ENCODE peak calls at places on chromosomes 12 and 14, in nine cellular contexts. Y is brain microvascular endothelial cell, A is endothelial cell of umbilical vein, U is psoas muscle, P is astrocyte, N is left ventricle myocardium inferior, J is right lobe of liver, H is lower leg skin, L is astrocyte of the cerebellum. O is an unnamed sample.

GRCh38 chr14:102255401-102256190 is 49.4 kb downstream of the MOK start:
- DNase-seq in Y (no peak), A (no peak), U (no peak), P (peak; percentile 74), N (peak; percentile 31), J (no peak), H (no peak), L (no peak), O (no peak)

GRCh38 chr14:25026476-25027137 is 23.3 kb downstream of the STXBP6 start:
- DNase-seq in Y (no peak), A (no peak), U (no peak), P (no peak), N (no peak), J (no peak), H (no peak), L (no peak), O (no peak)

GRCh38 chr14:99603471-99603933 is 505 bp downstream of the CCDC85C start:
- DNase-seq in Y (no peak), A (peak; percentile 57), U (peak; percentile 38), P (peak; percentile 41), N (no peak), J (no peak), H (no peak), L (no peak), O (no peak)

GRCh38 chr12:95218852-95219171 is 1.2 kb downstream of the VEZT start:
- DNase-seq in Y (no peak), A (no peak), U (no peak), P (no peak), N (no peak), J (no peak), H (no peak), L (no peak), O (no peak)

GRCh38 chr14:32028599-32028998 is 48.5 kb upstream of the ARHGAP5 start:
- DNase-seq in Y (no peak), A (no peak), U (no peak), P (no peak), N (no peak), J (no peak), H (no peak), L (no peak), O (peak; percentile 81)

GRCh38 chr12:108787539-108787938 is 56.2 kb upstream of the CORO1C start:
- DNase-seq in Y (no peak), A (no peak), U (no peak), P (no peak), N (no peak), J (no peak), H (no peak), L (no peak), O (no peak)

GRCh38 chr12:53510181-53510812 is 3.0 kb upstream of the NPFF start:
- DNase-seq in Y (no peak), A (no peak), U (no peak), P (no peak), N (no peak), J (no peak), H (no peak), L (no peak), O (no peak)

GRCh38 chr12:55847603-55848329 is 5.0 kb upstream of the MMP19 start:
- DNase-seq in Y (peak; percentile 100), A (peak; percentile 94), U (peak; percentile 90), P (peak; percentile 99), N (peak; percentile 89), J (peak; percentile 72), H (peak; percentile 93), L (peak; percentile 96), O (peak; percentile 78)

GRCh38 chr14:94014375-94014774 is 11.8 kb upstream of the OTUB2 start:
- DNase-seq in Y (no peak), A (no peak), U (no peak), P (no peak), N (no peak), J (no peak), H (no peak), L (no peak), O (no peak)

GRCh38 chr14:101198398-101199027 is 295.0 kb upstream of the RTL1 start:
- DNase-seq in Y (no peak), A (no peak), U (no peak), P (no peak), N (no peak), J (peak; percentile 37), H (no peak), L (no peak), O (no peak)

GRCh38 chr14:41606249-41607118 is at the start of gene LRFN5:
- DNase-seq in Y (no peak), A (no peak), U (peak; percentile 36), P (peak; percentile 40), N (peak; percentile 43), J (no peak), H (peak; percentile 19), L (no peak), O (no peak)

GRCh38 chr12:7282844-7283243 is 21.0 kb upstream of the ACSM4 start:
- DNase-seq in Y (no peak), A (no peak), U (no peak), P (no peak), N (no peak), J (no peak), H (no peak), L (no peak), O (no peak)
- H3K4me3 ChIP-seq in Y (no peak overlapping the region), A (no peak overlapping the region), U (no peak overlapping the region), P (no peak overlapping the region), N (no peak overlapping the region), J (no peak overlapping the region), H (no peak overlapping the region), L (no peak overlapping the region), O (no peak overlapping the region)

GRCh38 chr12:105425263-105426174 is 95.0 kb downstream of the C12orf75 start:
- DNase-seq in Y (no peak), A (no peak), U (no peak), P (no peak), N (no peak), J (peak; percentile 46), H (no peak), L (no peak), O (no peak)

GRCh38 chr12:105427883-105428282 is 97.4 kb downstream of the C12orf75 start:
- DNase-seq in Y (peak; percentile 63), A (peak; percentile 76), U (no peak), P (peak; percentile 34), N (no peak), J (no peak), H (no peak), L (no peak), O (no peak)

GRCh38 chr12:105431537-105431936 is 101.0 kb downstream of the C12orf75 start:
- DNase-seq in Y (no peak), A (no peak), U (no peak), P (no peak), N (no peak), J (no peak), H (no peak), L (no peak), O (no peak)

GRCh38 chr12:105426766-105427165 is 96.3 kb downstream of the C12orf75 start:
- DNase-seq in Y (no peak), A (no peak), U (no peak), P (no peak), N (no peak), J (no peak), H (no peak), L (no peak), O (no peak)

GRCh38 chr12:105428793-105429192 is 98.3 kb downstream of the C12orf75 start:
- DNase-seq in Y (no peak), A (no peak), U (no peak), P (no peak), N (no peak), J (no peak), H (no peak), L (no peak), O (no peak)
- H3K4me3 ChIP-seq in Y (no peak overlapping the region), A (no peak overlapping the region), U (no peak overlapping the region), P (no peak overlapping the region), N (no peak overlapping the region), J (no peak overlapping the region), H (no peak overlapping the region), L (no peak overlapping the region), O (no peak overlapping the region)

GRCh38 chr14:28765169-28765906 is 1.2 kb upstream of the FOXG1 start:
- DNase-seq in Y (no peak), A (no peak), U (no peak), P (no peak), N (no peak), J (no peak), H (no peak), L (no peak), O (no peak)

GRCh38 chr14:28767239-28767850 is 758 bp downstream of the FOXG1 start:
- DNase-seq in Y (no peak), A (no peak), U (no peak), P (no peak), N (no peak), J (no peak), H (no peak), L (no peak), O (no peak)

GRCh38 chr14:28765907-28766504 is 581 bp upstream of the FOXG1 start:
- DNase-seq in Y (no peak), A (no peak), U (no peak), P (no peak), N (no peak), J (no peak), H (no peak), L (no peak), O (no peak)

GRCh38 chr14:28767851-28768548 is 1.4 kb downstream of the FOXG1 start:
- DNase-seq in Y (no peak), A (no peak), U (peak; percentile 46), P (no peak), N (no peak), J (no peak), H (no peak), L (no peak), O (no peak)

GRCh38 chr14:28766505-28767238 is at the start of gene FOXG1:
- DNase-seq in Y (no peak), A (no peak), U (peak; percentile 50), P (no peak), N (no peak), J (no peak), H (no peak), L (peak; percentile 75), O (no peak)
- H3K4me3 ChIP-seq in Y (peak within 1 kb of the TSS; percentile 27), A (peak within 1 kb of the TSS; percentile 29), U (peak within 1 kb of the TSS; percentile 56), P (peak within 1 kb of the TSS; percentile 59), N (peak within 1 kb of the TSS; percentile 59), J (no peak within 1 kb of the TSS), H (no peak within 1 kb of the TSS), L (peak within 1 kb of the TSS; percentile 59), O (peak within 1 kb of the TSS; percentile 21)

GRCh38 chr14:80564051-80564450 is 352.7 kb upstream of the DIO2 start:
- DNase-seq in Y (no peak), A (no peak), U (no peak), P (no peak), N (no peak), J (no peak), H (no peak), L (no peak), O (no peak)

GRCh38 chr14:80565001-80565400 is 353.7 kb upstream of the DIO2 start:
- DNase-seq in Y (no peak), A (no peak), U (no peak), P (no peak), N (no peak), J (no peak), H (no peak), L (no peak), O (no peak)

GRCh38 chr14:80572666-80573065 is 361.4 kb upstream of the DIO2 start:
- DNase-seq in Y (no peak), A (no peak), U (no peak), P (no peak), N (no peak), J (no peak), H (no peak), L (no peak), O (no peak)

GRCh38 chr14:80570930-80571298 is 359.6 kb upstream of the DIO2 start:
- DNase-seq in Y (no peak), A (no peak), U (no peak), P (no peak), N (no peak), J (no peak), H (no peak), L (no peak), O (no peak)

GRCh38 chr14:80567905-80568512 is 356.7 kb upstream of the DIO2 start:
- DNase-seq in Y (no peak), A (no peak), U (no peak), P (peak; percentile 92), N (no peak), J (no peak), H (no peak), L (no peak), O (peak; percentile 89)
- H3K4me3 ChIP-seq in Y (no peak overlapping the region), A (no peak overlapping the region), U (no peak overlapping the region), P (no peak overlapping the region), N (no peak overlapping the region), J (no peak overlapping the region), H (no peak overlapping the region), L (no peak overlapping the region), O (no peak overlapping the region)

O was measured in kidney epithelial cell.